ENCODE peak calls at places on chromosome 15, in eight cellular contexts. O, D, Y, C, X, E, N and V are unnamed samples.

GRCh38 chr15:50128266-50128665 is 9.2 kb upstream of the ATP8B4 start:
- DNase-seq in O (no peak), D (peak), Y (no peak), C (peak), X (peak), E (no peak), N (no peak), V (no peak)

GRCh38 chr15:85289677-85290365 is 90.6 kb upstream of the AKAP13 start:
- DNase-seq in O (no peak), D (peak), Y (peak), C (peak), X (peak), E (peak), N (no peak), V (no peak)

GRCh38 chr15:35166730-35167359 is 81.8 kb upstream of the NANOGP8 start:
- DNase-seq in O (no peak), D (no peak), Y (no peak), C (no peak), X (no peak), E (peak), N (no peak), V (no peak)

GRCh38 chr15:62802612-62803011 is 239.9 kb upstream of the TPM1 start:
- DNase-seq in O (no peak), D (no peak), Y (no peak), C (no peak), X (no peak), E (no peak), N (no peak), V (no peak)

GRCh38 chr15:94287794-94288246 is 56.5 kb downstream of the MCTP2 start:
- DNase-seq in O (no peak), D (no peak), Y (no peak), C (no peak), X (no peak), E (no peak), N (peak), V (no peak)

GRCh38 chr15:63987979-63988378 is 58.3 kb downstream of the DAPK2 start:
- DNase-seq in O (no peak), D (no peak), Y (no peak), C (no peak), X (no peak), E (no peak), N (no peak), V (no peak)

GRCh38 chr15:82043726-82044372 is 2.0 kb downstream of the MEX3B start:
- DNase-seq in O (no peak), D (peak), Y (peak), C (no peak), X (no peak), E (no peak), N (no peak), V (no peak)

GRCh38 chr15:78714890-78715289 is 73.9 kb upstream of the CHRNB4 start:
- DNase-seq in O (no peak), D (no peak), Y (no peak), C (no peak), X (no peak), E (no peak), N (no peak), V (no peak)

GRCh38 chr15:33354411-33354810 is 43.6 kb downstream of the RYR3 start:
- DNase-seq in O (no peak), D (no peak), Y (no peak), C (no peak), X (no peak), E (no peak), N (no peak), V (no peak)